ENCODE peak calls at places on chromosomes 1 and 21, in nine cellular contexts. One of them, this sample, is unnamed.

GRCh38 chr1:162252209-162252608 is 124.4 kb downstream of the SPATA46 start:
- DNase-seq in stomach: no peak
- DNase-seq in HCT116: no peak
- DNase-seq in IMR-90: no peak
- DNase-seq in esophagus muscularis mucosa: no peak
- DNase-seq in heart left ventricle: no peak
- DNase-seq in prostate gland: no peak
- DNase-seq in uterus: no peak
- DNase-seq in suprapubic skin: no peak
- DNase-seq in this sample: no peak

GRCh38 chr1:215566556-215567490 is at the start of gene KCTD3:
- DNase-seq in IMR-90: peak
- DNase-seq in stomach: peak
- DNase-seq in HCT116: no peak
- DNase-seq in prostate gland: peak
- DNase-seq in suprapubic skin: peak
- DNase-seq in uterus: peak
- DNase-seq in heart left ventricle: peak
- DNase-seq in esophagus muscularis mucosa: no peak
- DNase-seq in this sample: peak

GRCh38 chr1:196034080-196034706 is 574.0 kb downstream of the KCNT2 start:
- DNase-seq in HCT116: no peak
- DNase-seq in IMR-90: no peak
- DNase-seq in prostate gland: no peak
- DNase-seq in suprapubic skin: no peak
- DNase-seq in stomach: no peak
- DNase-seq in heart left ventricle: no peak
- DNase-seq in esophagus muscularis mucosa: no peak
- DNase-seq in uterus: no peak
- DNase-seq in this sample: no peak

GRCh38 chr1:206544562-206545257 is 37.4 kb downstream of the RASSF5 start:
- DNase-seq in heart left ventricle: peak
- DNase-seq in uterus: peak
- DNase-seq in stomach: peak
- DNase-seq in esophagus muscularis mucosa: peak
- DNase-seq in IMR-90: peak
- DNase-seq in HCT116: peak
- DNase-seq in suprapubic skin: no peak
- DNase-seq in prostate gland: peak
- DNase-seq in this sample: peak

GRCh38 chr1:109783436-109783835 is 19.7 kb upstream of the EPS8L3 start:
- DNase-seq in suprapubic skin: no peak
- DNase-seq in uterus: no peak
- DNase-seq in HCT116: peak
- DNase-seq in stomach: peak
- DNase-seq in heart left ventricle: no peak
- DNase-seq in esophagus muscularis mucosa: no peak
- DNase-seq in prostate gland: peak
- DNase-seq in IMR-90: peak
- DNase-seq in this sample: peak

GRCh38 chr1:192022839-192023238 is 135.4 kb upstream of the RGS18 start:
- DNase-seq in stomach: no peak
- DNase-seq in suprapubic skin: no peak
- DNase-seq in heart left ventricle: no peak
- DNase-seq in uterus: no peak
- DNase-seq in IMR-90: no peak
- DNase-seq in esophagus muscularis mucosa: no peak
- DNase-seq in HCT116: no peak
- DNase-seq in prostate gland: no peak
- DNase-seq in this sample: no peak

GRCh38 chr1:38555130-38555529 is 304.4 kb downstream of the RRAGC start:
- DNase-seq in uterus: no peak
- DNase-seq in HCT116: no peak
- DNase-seq in prostate gland: no peak
- DNase-seq in IMR-90: no peak
- DNase-seq in esophagus muscularis mucosa: no peak
- DNase-seq in heart left ventricle: no peak
- DNase-seq in suprapubic skin: peak
- DNase-seq in stomach: no peak
- DNase-seq in this sample: no peak

GRCh38 chr1:208235983-208236761 is 8.0 kb downstream of the PLXNA2 start:
- DNase-seq in suprapubic skin: no peak
- DNase-seq in HCT116: no peak
- DNase-seq in IMR-90: peak
- DNase-seq in stomach: peak
- DNase-seq in prostate gland: no peak
- DNase-seq in esophagus muscularis mucosa: peak
- DNase-seq in uterus: peak
- DNase-seq in heart left ventricle: peak
- DNase-seq in this sample: no peak

GRCh38 chr1:153422450-153423068 is 6.2 kb downstream of the S100A7A start:
- DNase-seq in suprapubic skin: no peak
- DNase-seq in IMR-90: peak
- DNase-seq in stomach: peak
- DNase-seq in HCT116: peak
- DNase-seq in esophagus muscularis mucosa: no peak
- DNase-seq in heart left ventricle: peak
- DNase-seq in uterus: peak
- DNase-seq in prostate gland: peak
- DNase-seq in this sample: no peak

GRCh38 chr1:166089804-166090203 is 77.0 kb downstream of the FAM78B start:
- DNase-seq in suprapubic skin: no peak
- DNase-seq in stomach: no peak
- DNase-seq in uterus: no peak
- DNase-seq in HCT116: no peak
- DNase-seq in prostate gland: no peak
- DNase-seq in IMR-90: no peak
- DNase-seq in esophagus muscularis mucosa: peak
- DNase-seq in heart left ventricle: no peak
- DNase-seq in this sample: no peak

GRCh38 chr1:59604191-59604590 is 210.6 kb upstream of the HOOK1 start:
- DNase-seq in esophagus muscularis mucosa: no peak
- DNase-seq in heart left ventricle: no peak
- DNase-seq in IMR-90: peak
- DNase-seq in uterus: no peak
- DNase-seq in suprapubic skin: no peak
- DNase-seq in stomach: no peak
- DNase-seq in prostate gland: no peak
- DNase-seq in HCT116: no peak
- DNase-seq in this sample: no peak

GRCh38 chr1:204493145-204493881 is 1.3 kb downstream of the PIK3C2B start:
- DNase-seq in HCT116: no peak
- DNase-seq in uterus: peak
- DNase-seq in IMR-90: peak
- DNase-seq in stomach: peak
- DNase-seq in suprapubic skin: peak
- DNase-seq in prostate gland: peak
- DNase-seq in heart left ventricle: peak
- DNase-seq in esophagus muscularis mucosa: no peak
- DNase-seq in this sample: no peak

GRCh38 chr1:178196631-178197030 is 102.7 kb downstream of the RASAL2 start:
- DNase-seq in uterus: no peak
- DNase-seq in HCT116: no peak
- DNase-seq in esophagus muscularis mucosa: no peak
- DNase-seq in suprapubic skin: no peak
- DNase-seq in heart left ventricle: no peak
- DNase-seq in prostate gland: no peak
- DNase-seq in stomach: no peak
- DNase-seq in IMR-90: peak
- DNase-seq in this sample: no peak

GRCh38 chr1:6270432-6270831 is 9.5 kb upstream of the GPR153 start:
- DNase-seq in heart left ventricle: no peak
- DNase-seq in HCT116: no peak
- DNase-seq in IMR-90: no peak
- DNase-seq in stomach: no peak
- DNase-seq in uterus: no peak
- DNase-seq in suprapubic skin: no peak
- DNase-seq in prostate gland: no peak
- DNase-seq in esophagus muscularis mucosa: no peak
- DNase-seq in this sample: no peak

GRCh38 chr1:53725238-53725689 is 13.7 kb downstream of the GLIS1 start:
- DNase-seq in prostate gland: no peak
- DNase-seq in stomach: no peak
- DNase-seq in esophagus muscularis mucosa: no peak
- DNase-seq in heart left ventricle: no peak
- DNase-seq in IMR-90: peak
- DNase-seq in HCT116: no peak
- DNase-seq in uterus: no peak
- DNase-seq in suprapubic skin: no peak
- DNase-seq in this sample: no peak

GRCh38 chr1:7223334-7224080 is 438.3 kb downstream of the CAMTA1 start:
- DNase-seq in esophagus muscularis mucosa: peak
- DNase-seq in heart left ventricle: no peak
- DNase-seq in prostate gland: no peak
- DNase-seq in stomach: no peak
- DNase-seq in suprapubic skin: no peak
- DNase-seq in IMR-90: peak
- DNase-seq in HCT116: no peak
- DNase-seq in uterus: no peak
- DNase-seq in this sample: no peak

GRCh38 chr21:15063821-15064575 is 802 bp downstream of the NRIP1 start:
- DNase-seq in prostate gland: peak
- DNase-seq in stomach: peak
- DNase-seq in suprapubic skin: peak
- DNase-seq in uterus: peak
- DNase-seq in heart left ventricle: peak
- DNase-seq in IMR-90: no peak
- DNase-seq in esophagus muscularis mucosa: no peak
- DNase-seq in HCT116: no peak
- DNase-seq in this sample: peak

GRCh38 chr1:234475166-234475793 is 3.7 kb downstream of the TARBP1 start:
- DNase-seq in IMR-90: no peak
- DNase-seq in heart left ventricle: no peak
- DNase-seq in HCT116: no peak
- DNase-seq in prostate gland: no peak
- DNase-seq in uterus: no peak
- DNase-seq in esophagus muscularis mucosa: no peak
- DNase-seq in suprapubic skin: no peak
- DNase-seq in stomach: no peak
- DNase-seq in this sample: no peak

GRCh38 chr1:17674707-17675505 is 80.2 kb upstream of the ACTL8 start:
- DNase-seq in uterus: no peak
- DNase-seq in IMR-90: peak
- DNase-seq in suprapubic skin: no peak
- DNase-seq in HCT116: no peak
- DNase-seq in heart left ventricle: no peak
- DNase-seq in prostate gland: no peak
- DNase-seq in esophagus muscularis mucosa: no peak
- DNase-seq in stomach: no peak
- DNase-seq in this sample: no peak

GRCh38 chr1:41362357-41362721 is 1.1 kb downstream of the FOXO6 start:
- DNase-seq in HCT116: no peak
- DNase-seq in stomach: no peak
- DNase-seq in heart left ventricle: no peak
- DNase-seq in prostate gland: no peak
- DNase-seq in esophagus muscularis mucosa: no peak
- DNase-seq in uterus: no peak
- DNase-seq in IMR-90: no peak
- DNase-seq in suprapubic skin: no peak
- DNase-seq in this sample: no peak

GRCh38 chr1:2283991-2284895 is 56.1 kb downstream of the SKI start:
- DNase-seq in IMR-90: no peak
- DNase-seq in esophagus muscularis mucosa: no peak
- DNase-seq in prostate gland: no peak
- DNase-seq in heart left ventricle: no peak
- DNase-seq in HCT116: no peak
- DNase-seq in uterus: no peak
- DNase-seq in suprapubic skin: no peak
- DNase-seq in stomach: no peak
- DNase-seq in this sample: no peak
- TF ChIP-seq CTCF in IMR-90: no peak
- TF ChIP-seq CTCF in esophagus muscularis mucosa: no peak
- TF ChIP-seq CTCF in prostate gland: no peak
- TF ChIP-seq CTCF in heart left ventricle: no peak
- TF ChIP-seq CTCF in HCT116: no peak
- TF ChIP-seq CTCF in uterus: no peak
- TF ChIP-seq CTCF in suprapubic skin: no peak
- TF ChIP-seq CTCF in stomach: no peak
- TF ChIP-seq CTCF in this sample: no peak

GRCh38 chr1:1630191-1630964 is 1.6 kb upstream of the MMP23B start:
- DNase-seq in suprapubic skin: peak
- DNase-seq in esophagus muscularis mucosa: peak
- DNase-seq in heart left ventricle: peak
- DNase-seq in HCT116: no peak
- DNase-seq in uterus: peak
- DNase-seq in IMR-90: no peak
- DNase-seq in prostate gland: peak
- DNase-seq in stomach: peak
- DNase-seq in this sample: no peak
- TF ChIP-seq POLR2A in suprapubic skin: no peak
- TF ChIP-seq POLR2A in esophagus muscularis mucosa: no peak
- TF ChIP-seq POLR2A in heart left ventricle: no peak
- TF ChIP-seq POLR2A in HCT116: no peak
- TF ChIP-seq POLR2A in uterus: no peak
- TF ChIP-seq POLR2A in IMR-90: no peak
- TF ChIP-seq POLR2A in prostate gland: peak
- TF ChIP-seq POLR2A in stomach: no peak
- TF ChIP-seq POLR2A in this sample: no peak

GRCh38 chr1:108643492-108644333 is 17.2 kb downstream of the HENMT1 start:
- DNase-seq in heart left ventricle: peak
- DNase-seq in HCT116: peak
- DNase-seq in esophagus muscularis mucosa: no peak
- DNase-seq in prostate gland: peak
- DNase-seq in suprapubic skin: no peak
- DNase-seq in uterus: no peak
- DNase-seq in IMR-90: peak
- DNase-seq in stomach: peak
- DNase-seq in this sample: peak
- TF ChIP-seq CTCF in heart left ventricle: peak
- TF ChIP-seq CTCF in HCT116: peak
- TF ChIP-seq CTCF in esophagus muscularis mucosa: peak
- TF ChIP-seq CTCF in prostate gland: peak
- TF ChIP-seq CTCF in suprapubic skin: peak
- TF ChIP-seq CTCF in uterus: peak
- TF ChIP-seq CTCF in IMR-90: peak
- TF ChIP-seq CTCF in stomach: peak
- TF ChIP-seq CTCF in this sample: peak

DNA sequence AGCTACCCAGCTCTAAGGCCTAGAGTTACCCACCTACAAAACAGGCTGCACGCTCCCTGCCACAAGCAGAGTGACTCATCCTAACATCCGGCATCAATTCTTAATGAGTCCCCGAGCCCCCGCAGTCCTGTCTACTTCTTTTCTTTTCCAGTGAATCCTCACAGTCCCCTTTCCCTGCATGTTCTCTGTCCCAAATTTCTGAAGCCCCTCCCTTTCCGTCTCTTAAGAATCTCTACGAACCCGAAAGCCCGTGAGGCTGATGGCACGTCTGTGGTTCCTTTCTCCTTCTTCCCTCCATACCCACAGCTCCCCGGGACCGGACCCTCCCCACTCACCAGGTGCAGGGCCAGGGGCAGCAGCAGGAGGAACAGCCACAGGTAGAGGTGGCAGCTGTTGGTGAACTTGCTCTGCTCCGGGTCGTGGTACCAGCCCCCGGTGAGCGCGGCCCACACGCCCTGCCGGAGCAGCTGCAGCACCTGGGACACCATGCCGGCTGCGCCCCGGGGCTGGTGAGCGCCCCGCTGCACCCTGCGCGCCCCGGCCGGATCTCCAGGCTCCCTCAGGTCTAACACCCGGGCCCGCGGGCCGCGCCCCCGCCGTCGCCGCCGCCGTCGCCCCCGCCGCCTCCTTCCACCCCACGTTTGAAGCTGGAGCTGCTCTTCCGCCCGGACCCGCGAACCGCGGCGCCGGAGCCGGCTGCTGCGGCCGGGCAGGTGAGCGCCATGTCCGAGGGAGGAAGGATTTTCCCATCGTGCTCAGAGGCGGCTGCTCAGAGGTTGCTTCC is at the start of gene PCNX2:
- DNase-seq in HCT116: peak
- DNase-seq in suprapubic skin: no peak
- DNase-seq in IMR-90: peak
- DNase-seq in prostate gland: peak
- DNase-seq in stomach: peak
- DNase-seq in uterus: peak
- DNase-seq in esophagus muscularis mucosa: no peak
- DNase-seq in heart left ventricle: no peak
- DNase-seq in this sample: no peak
- TF ChIP-seq POLR2A in HCT116: peak
- TF ChIP-seq POLR2A in suprapubic skin: no peak
- TF ChIP-seq POLR2A in IMR-90: no peak
- TF ChIP-seq POLR2A in prostate gland: peak
- TF ChIP-seq POLR2A in stomach: no peak
- TF ChIP-seq POLR2A in uterus: no peak
- TF ChIP-seq POLR2A in esophagus muscularis mucosa: no peak
- TF ChIP-seq POLR2A in heart left ventricle: no peak
- TF ChIP-seq POLR2A in this sample: no peak